ENCODE peak calls at places on chromosome 11, in five cellular contexts. H is pulmonary artery endothelial cell; A is HS-5; V is fibroblast of lung; Z is stimulated activated CD8-positive, alpha-beta memory T cell treated with anti-CD3 and anti-CD28 coated beads, Interleukin-15, amount 100 ng/mL, for 4 hours. B is an unnamed sample.

GRCh38 chr11:61828629-61829407 is 718 bp downstream of the FADS2 start:
- DNase-seq in V (peak), Z (no peak), A (no peak), H (no peak), B (no peak)

GRCh38 chr11:47001666-47002285 is 65.2 kb downstream of the CSTPP1 start:
- DNase-seq in A (no peak), H (no peak), V (peak), Z (no peak), B (no peak)

GRCh38 chr11:64357904-64358535 is 942 bp upstream of the RPS6KA4 start:
- DNase-seq in V (no peak), A (peak), Z (no peak), H (no peak), B (no peak)

GRCh38 chr11:121933294-121933693 is 182.7 kb downstream of the BLID start:
- DNase-seq in A (no peak), H (no peak), V (no peak), Z (no peak), B (no peak)

GRCh38 chr11:77407613-77408012 is 66.3 kb downstream of the PAK1 start:
- DNase-seq in H (peak), Z (no peak), A (peak), V (peak), B (no peak)

GRCh38 chr11:61106906-61107470 is 4.7 kb downstream of the CD5 start:
- DNase-seq in A (no peak), V (no peak), H (no peak), Z (no peak), B (no peak)

GRCh38 chr11:70270877-70271634 is 566 bp downstream of the PPFIA1 start:
- DNase-seq in V (peak), H (no peak), A (no peak), Z (no peak), B (peak)

GRCh38 chr11:67613960-67614715 is 7.4 kb downstream of the NDUFV1 start:
- DNase-seq in V (peak), A (no peak), H (no peak), Z (peak), B (peak)

GRCh38 chr11:66568124-66568916 is at the start of gene CTSF:
- DNase-seq in V (peak), H (peak), A (peak), Z (peak), B (peak)

GRCh38 chr11:104104664-104105063 is 59.3 kb downstream of the PDGFD start:
- DNase-seq in H (no peak), Z (no peak), V (no peak), A (no peak), B (no peak)

GRCh38 chr11:57772562-57772961 is 11.0 kb downstream of the CTNND1 start:
- DNase-seq in Z (no peak), V (no peak), H (no peak), A (no peak), B (no peak)

GRCh38 chr11:128956401-128957203 is 13.9 kb upstream of the TP53AIP1 start:
- DNase-seq in H (peak), V (peak), A (peak), Z (no peak), B (no peak)

GRCh38 chr11:79121351-79121750 is 319.5 kb downstream of the TENM4 start:
- DNase-seq in Z (no peak), H (no peak), V (no peak), A (no peak), B (no peak)

B was measured in ascending aorta.